ENCODE peak calls at places on chromosomes 12 and 14, in ten cellular contexts. S is A549, N is endothelial cell, Q is GM23338, L is GM10248, P is aorta, I is DMS153, E is LoVo, W is kidney tubule cell, R is uterus. Y is an unnamed sample.

GRCh38 chr12:52741378-52742195 is 35.6 kb downstream of the KRT76 start:
- DNase-seq in S (peak), N (peak), Q (peak), L (peak), P (no peak), I (no peak), E (peak), W (peak), R (peak), Y (no peak)

GRCh38 chr14:63650336-63650952 is 8.8 kb upstream of the WDR89 start:
- DNase-seq in S (no peak), N (no peak), Q (no peak), L (no peak), P (no peak), I (no peak), E (no peak), W (no peak), R (no peak), Y (no peak)

GRCh38 chr12:124443929-124444712 is 123.3 kb downstream of the NCOR2 start:
- DNase-seq in S (no peak), N (no peak), Q (no peak), L (no peak), P (no peak), I (no peak), E (no peak), W (no peak), R (no peak), Y (no peak)

GRCh38 chr14:37974421-37974820 is 233.3 kb upstream of the SSTR1 start:
- DNase-seq in S (no peak), N (no peak), Q (no peak), L (no peak), P (no peak), I (no peak), E (no peak), W (peak), R (no peak), Y (no peak)

GRCh38 chr12:104181313-104181712 is 34.3 kb upstream of the TXNRD1 start:
- DNase-seq in S (no peak), N (no peak), Q (no peak), L (no peak), P (no peak), I (no peak), E (no peak), W (peak), R (no peak), Y (no peak)

GRCh38 chr14:85057266-85057665 is 472.7 kb upstream of the FLRT2 start:
- DNase-seq in S (no peak), N (no peak), Q (no peak), L (no peak), P (no peak), I (no peak), E (no peak), W (no peak), R (no peak), Y (no peak)

GRCh38 chr12:53213348-53213747 is 6.3 kb upstream of the ITGB7 start:
- DNase-seq in S (peak), N (peak), Q (peak), L (peak), P (peak), I (peak), E (peak), W (peak), R (peak), Y (peak)

GRCh38 chr12:28708918-28709371 is 440.1 kb upstream of the FAR2 start:
- DNase-seq in S (no peak), N (no peak), Q (no peak), L (no peak), P (peak), I (no peak), E (no peak), W (peak), R (no peak), Y (no peak)

GRCh38 chr12:57135939-57136338 is 7.7 kb downstream of the LRP1 start:
- DNase-seq in S (no peak), N (no peak), Q (peak), L (no peak), P (peak), I (no peak), E (no peak), W (no peak), R (peak), Y (no peak)

GRCh38 chr12:132398386-132398991 is 69.1 kb upstream of the GALNT9 start:
- DNase-seq in S (no peak), N (no peak), Q (no peak), L (no peak), P (peak), I (peak), E (no peak), W (no peak), R (no peak), Y (no peak)

GRCh38 chr12:76025601-76026575 is 5.7 kb downstream of the PHLDA1 start:
- DNase-seq in S (no peak), N (no peak), Q (no peak), L (no peak), P (no peak), I (no peak), E (no peak), W (peak), R (no peak), Y (no peak)